ENCODE peak calls at places on chromosomes 13 and 19, in eight cellular contexts. O is DMS153; X is RWPE1; B is prostate gland; L is foreskin fibroblast; K is nephron progenitor cell; W is CD4-positive, CD25-positive, alpha-beta regulatory T cell; T is BJ. J is an unnamed sample.

GRCh38 chr13:114309806-114310410 is 4.4 kb upstream of the CHAMP1 start:
- DNase-seq in O (no peak), K (no peak), X (no peak), L (no peak), B (no peak), T (no peak), W (no peak), J (no peak)

GRCh38 chr13:113650731-113651148 is 7.3 kb downstream of the ATP4B start:
- DNase-seq in O (no peak), W (no peak), K (no peak), T (no peak), X (no peak), L (no peak), B (no peak), J (peak)

GRCh38 chr13:32262165-32262564 is 53.0 kb downstream of the ZAR1L start:
- DNase-seq in K (no peak), X (no peak), O (no peak), W (no peak), B (no peak), T (no peak), L (no peak), J (no peak)

GRCh38 chr19:18117692-18118378 is 20.3 kb downstream of the MAST3 start:
- DNase-seq in X (peak), W (peak), B (peak), L (peak), O (peak), T (no peak), K (peak), J (peak)

GRCh38 chr19:20413705-20414104 is 151.9 kb downstream of the ZNF737 start:
- DNase-seq in B (no peak), O (no peak), L (no peak), X (no peak), T (no peak), W (no peak), K (no peak), J (no peak)

GRCh38 chr19:33395561-33396550 is 22.3 kb downstream of the CEBPG start:
- DNase-seq in B (peak), W (no peak), L (no peak), T (no peak), O (no peak), K (no peak), X (no peak), J (peak)

GRCh38 chr13:21124853-21125252 is 51.5 kb downstream of the SKA3 start:
- DNase-seq in T (no peak), B (peak), K (peak), L (peak), X (no peak), W (no peak), O (peak), J (peak)

GRCh38 chr19:15237759-15238638 is 5.8 kb upstream of the EPHX3 start:
- DNase-seq in W (no peak), O (no peak), L (no peak), T (no peak), X (no peak), K (no peak), B (no peak), J (no peak)

GRCh38 chr19:16441661-16442071 is 30.1 kb downstream of the EPS15L1 start:
- DNase-seq in B (no peak), O (peak), W (no peak), L (no peak), K (peak), T (no peak), X (no peak), J (no peak)

GRCh38 chr13:110042253-110042652 is 255.9 kb upstream of the IRS2 start:
- DNase-seq in W (no peak), O (no peak), X (no peak), T (peak), L (no peak), K (no peak), B (no peak), J (no peak)

GRCh38 chr19:31285744-31286143 is 63.5 kb downstream of the TSHZ3 start:
- DNase-seq in T (no peak), K (no peak), W (no peak), B (no peak), L (no peak), O (no peak), X (no peak), J (no peak)

J was measured in suprapubic skin.